ENCODE peak calls at places on chromosomes 16 and 17, in seven cellular contexts. One of them, this sample, is unnamed.

GRCh38 chr16:22373662-22374310 is 633 bp downstream of the CDR2 start:
- DNase-seq in neural progenitor cell: peak; percentile 77
- DNase-seq in A549: no peak
- DNase-seq in Peyer's patch: peak; percentile 76
- DNase-seq in A673: peak; percentile 47
- DNase-seq in body of pancreas: peak; percentile 75
- DNase-seq in PC-3: no peak
- DNase-seq in this sample: peak; percentile 36

GRCh38 chr17:43212641-43213490 is 1.2 kb downstream of the TMEM106A start:
- DNase-seq in Peyer's patch: no peak
- DNase-seq in A549: no peak
- DNase-seq in PC-3: no peak
- DNase-seq in A673: no peak
- DNase-seq in body of pancreas: peak; percentile 82
- DNase-seq in neural progenitor cell: no peak
- DNase-seq in this sample: peak; percentile 42

GRCh38 chr16:69762843-69763556 is 868 bp downstream of the WWP2 start:
- DNase-seq in Peyer's patch: no peak
- DNase-seq in body of pancreas: peak; percentile 30
- DNase-seq in PC-3: peak; percentile 21
- DNase-seq in A673: no peak
- DNase-seq in neural progenitor cell: peak; percentile 15
- DNase-seq in A549: no peak
- DNase-seq in this sample: peak; percentile 71

GRCh38 chr16:64202571-64202970 is 919.3 kb downstream of the CDH11 start:
- DNase-seq in A673: no peak
- DNase-seq in PC-3: no peak
- DNase-seq in A549: no peak
- DNase-seq in neural progenitor cell: no peak
- DNase-seq in Peyer's patch: no peak
- DNase-seq in body of pancreas: no peak
- DNase-seq in this sample: no peak

GRCh38 chr17:68356520-68356919 is 65.2 kb downstream of the ARSG start:
- DNase-seq in PC-3: no peak
- DNase-seq in Peyer's patch: peak; percentile 71
- DNase-seq in A673: no peak
- DNase-seq in neural progenitor cell: no peak
- DNase-seq in body of pancreas: no peak
- DNase-seq in A549: no peak
- DNase-seq in this sample: peak; percentile 69

GRCh38 chr16:49532873-49533272 is 159.3 kb downstream of the C16orf78 start:
- DNase-seq in neural progenitor cell: no peak
- DNase-seq in A673: no peak
- DNase-seq in PC-3: no peak
- DNase-seq in A549: no peak
- DNase-seq in body of pancreas: no peak
- DNase-seq in Peyer's patch: no peak
- DNase-seq in this sample: no peak

GRCh38 chr16:4521971-4522623 is 16.5 kb downstream of the CDIP1 start:
- DNase-seq in A673: peak; percentile 81
- DNase-seq in A549: no peak
- DNase-seq in neural progenitor cell: peak; percentile 54
- DNase-seq in PC-3: no peak
- DNase-seq in body of pancreas: peak; percentile 71
- DNase-seq in Peyer's patch: no peak
- DNase-seq in this sample: no peak

GRCh38 chr16:55009581-55009980 is 78.9 kb downstream of the IRX5 start:
- DNase-seq in A673: no peak
- DNase-seq in body of pancreas: no peak
- DNase-seq in neural progenitor cell: no peak
- DNase-seq in Peyer's patch: no peak
- DNase-seq in PC-3: no peak
- DNase-seq in A549: no peak
- DNase-seq in this sample: no peak

GRCh38 chr16:87552772-87553171 is 49.5 kb upstream of the JPH3 start:
- DNase-seq in body of pancreas: no peak
- DNase-seq in Peyer's patch: no peak
- DNase-seq in neural progenitor cell: no peak
- DNase-seq in A673: no peak
- DNase-seq in A549: no peak
- DNase-seq in PC-3: peak; percentile 36
- DNase-seq in this sample: no peak

GRCh38 chr16:85587763-85588474 is 25.2 kb upstream of the GSE1 start:
- DNase-seq in body of pancreas: no peak
- DNase-seq in A673: no peak
- DNase-seq in Peyer's patch: no peak
- DNase-seq in A549: no peak
- DNase-seq in neural progenitor cell: peak; percentile 50
- DNase-seq in PC-3: no peak
- DNase-seq in this sample: no peak

GRCh38 chr16:86664518-86665318 is 86.4 kb downstream of the FOXL1 start:
- DNase-seq in A673: no peak
- DNase-seq in PC-3: peak; percentile 91
- DNase-seq in Peyer's patch: peak; percentile 86
- DNase-seq in body of pancreas: no peak
- DNase-seq in A549: peak; percentile 67
- DNase-seq in neural progenitor cell: no peak
- DNase-seq in this sample: peak; percentile 96

GRCh38 chr16:56341656-56342397 is 83.5 kb downstream of the AMFR start:
- DNase-seq in A673: no peak
- DNase-seq in PC-3: no peak
- DNase-seq in body of pancreas: no peak
- DNase-seq in Peyer's patch: no peak
- DNase-seq in A549: no peak
- DNase-seq in neural progenitor cell: no peak
- DNase-seq in this sample: no peak

GRCh38 chr17:8673621-8674020 is 43.1 kb upstream of the MYH10 start:
- DNase-seq in body of pancreas: peak; percentile 36
- DNase-seq in A673: peak; percentile 95
- DNase-seq in A549: no peak
- DNase-seq in PC-3: no peak
- DNase-seq in neural progenitor cell: no peak
- DNase-seq in Peyer's patch: no peak
- DNase-seq in this sample: no peak

GRCh38 chr17:65278050-65278819 is 141.1 kb downstream of the RGS9 start:
- DNase-seq in A673: peak; percentile 78
- DNase-seq in PC-3: peak; percentile 79
- DNase-seq in A549: peak; percentile 87
- DNase-seq in neural progenitor cell: peak; percentile 88
- DNase-seq in Peyer's patch: peak; percentile 70
- DNase-seq in body of pancreas: peak; percentile 58
- DNase-seq in this sample: peak; percentile 66

GRCh38 chr16:79172306-79172705 is 428.2 kb downstream of the MAF start:
- DNase-seq in A673: no peak
- DNase-seq in A549: no peak
- DNase-seq in body of pancreas: no peak
- DNase-seq in Peyer's patch: no peak
- DNase-seq in neural progenitor cell: no peak
- DNase-seq in PC-3: no peak
- DNase-seq in this sample: no peak

GRCh38 chr17:64459284-64459747 is 10.4 kb downstream of the MILR1 start:
- DNase-seq in body of pancreas: no peak
- DNase-seq in neural progenitor cell: no peak
- DNase-seq in PC-3: peak; percentile 88
- DNase-seq in Peyer's patch: no peak
- DNase-seq in A549: no peak
- DNase-seq in A673: no peak
- DNase-seq in this sample: peak; percentile 57

GRCh38 chr16:73846292-73846849 is 450.2 kb upstream of the PSMD7 start:
- DNase-seq in A549: no peak
- DNase-seq in neural progenitor cell: peak; percentile 86
- DNase-seq in A673: peak; percentile 57
- DNase-seq in body of pancreas: no peak
- DNase-seq in Peyer's patch: no peak
- DNase-seq in PC-3: no peak
- DNase-seq in this sample: no peak

GRCh38 chr17:21271767-21272166 is 12.7 kb upstream of the MAP2K3 start:
- DNase-seq in body of pancreas: no peak
- DNase-seq in PC-3: no peak
- DNase-seq in A549: no peak
- DNase-seq in A673: no peak
- DNase-seq in Peyer's patch: no peak
- DNase-seq in neural progenitor cell: no peak
- DNase-seq in this sample: no peak

GRCh38 chr17:280901-281300 is 71.7 kb downstream of the RPH3AL start:
- DNase-seq in A673: no peak
- DNase-seq in body of pancreas: no peak
- DNase-seq in A549: no peak
- DNase-seq in PC-3: no peak
- DNase-seq in neural progenitor cell: no peak
- DNase-seq in Peyer's patch: peak; percentile 4
- DNase-seq in this sample: no peak

GRCh38 chr17:50872710-50873424 is 6.7 kb upstream of the TOB1 start:
- DNase-seq in Peyer's patch: no peak
- DNase-seq in body of pancreas: peak; percentile 75
- DNase-seq in A549: no peak
- DNase-seq in PC-3: no peak
- DNase-seq in neural progenitor cell: no peak
- DNase-seq in A673: no peak
- DNase-seq in this sample: no peak
- H3K4me3 ChIP-seq in Peyer's patch: no peak overlapping the region
- H3K4me3 ChIP-seq in body of pancreas: no peak overlapping the region
- H3K4me3 ChIP-seq in A549: no peak overlapping the region
- H3K4me3 ChIP-seq in PC-3: no peak overlapping the region
- H3K4me3 ChIP-seq in neural progenitor cell: no peak overlapping the region
- H3K4me3 ChIP-seq in A673: no peak overlapping the region
- H3K4me3 ChIP-seq in this sample: no peak overlapping the region

GRCh38 chr16:58125041-58125440 is 4.1 kb downstream of the CFAP20 start:
- DNase-seq in A549: no peak
- DNase-seq in A673: no peak
- DNase-seq in PC-3: no peak
- DNase-seq in Peyer's patch: no peak
- DNase-seq in neural progenitor cell: no peak
- DNase-seq in body of pancreas: no peak
- DNase-seq in this sample: no peak

GRCh38 chr16:58125781-58126335 is 3.3 kb downstream of the CFAP20 start:
- DNase-seq in Peyer's patch: no peak
- DNase-seq in body of pancreas: no peak
- DNase-seq in A673: no peak
- DNase-seq in A549: no peak
- DNase-seq in neural progenitor cell: no peak
- DNase-seq in PC-3: no peak
- DNase-seq in this sample: no peak

GRCh38 chr16:58126451-58126968 is 2.7 kb downstream of the CFAP20 start:
- DNase-seq in neural progenitor cell: no peak
- DNase-seq in PC-3: no peak
- DNase-seq in body of pancreas: no peak
- DNase-seq in Peyer's patch: no peak
- DNase-seq in A549: no peak
- DNase-seq in A673: no peak
- DNase-seq in this sample: no peak

GRCh38 chr16:58123896-58124600 is 5.1 kb downstream of the CFAP20 start:
- DNase-seq in neural progenitor cell: no peak
- DNase-seq in A549: no peak
- DNase-seq in body of pancreas: no peak
- DNase-seq in Peyer's patch: no peak
- DNase-seq in PC-3: no peak
- DNase-seq in A673: no peak
- DNase-seq in this sample: peak; percentile 78

DNA sequence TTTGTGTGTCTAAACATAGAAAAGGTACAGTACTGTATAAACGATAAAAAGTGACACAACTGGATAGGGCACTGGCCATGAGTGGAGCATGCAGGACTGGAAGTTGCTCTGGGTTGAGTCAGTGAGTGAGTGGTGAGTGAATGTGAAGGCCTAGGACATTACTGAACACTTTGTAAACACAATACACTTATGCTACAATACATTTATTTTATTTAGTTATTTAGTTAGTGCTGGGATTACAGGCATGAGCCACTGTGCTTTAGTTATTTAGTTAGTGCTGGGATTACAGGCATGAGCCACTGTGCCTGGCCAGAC is 4.6 kb downstream of the CFAP20 start:
- DNase-seq in neural progenitor cell: no peak
- DNase-seq in A673: no peak
- DNase-seq in body of pancreas: no peak
- DNase-seq in PC-3: peak; percentile 71
- DNase-seq in Peyer's patch: no peak
- DNase-seq in A549: no peak
- DNase-seq in this sample: no peak
- H3K27ac ChIP-seq in neural progenitor cell: no peak overlapping the region
- H3K27ac ChIP-seq in A673: no peak overlapping the region
- H3K27ac ChIP-seq in body of pancreas: no peak overlapping the region
- H3K27ac ChIP-seq in PC-3: no peak overlapping the region
- H3K27ac ChIP-seq in Peyer's patch: no peak overlapping the region
- H3K27ac ChIP-seq in A549: no peak overlapping the region
- H3K27ac ChIP-seq in this sample: no peak overlapping the region

GRCh38 chr17:82915697-82916027 is 75.8 kb upstream of the ZNF750 start:
- DNase-seq in body of pancreas: no peak
- DNase-seq in A549: no peak
- DNase-seq in neural progenitor cell: no peak
- DNase-seq in PC-3: no peak
- DNase-seq in Peyer's patch: no peak
- DNase-seq in A673: no peak
- DNase-seq in this sample: no peak
- H3K4me3 ChIP-seq in body of pancreas: no peak overlapping the region
- H3K4me3 ChIP-seq in A549: no peak overlapping the region
- H3K4me3 ChIP-seq in neural progenitor cell: no peak overlapping the region
- H3K4me3 ChIP-seq in PC-3: no peak overlapping the region
- H3K4me3 ChIP-seq in Peyer's patch: peak overlapping the region; percentile 12
- H3K4me3 ChIP-seq in A673: no peak overlapping the region
- H3K4me3 ChIP-seq in this sample: no peak overlapping the region

GRCh38 chr16:51408357-51408756 is 257.3 kb upstream of the SALL1 start:
- DNase-seq in Peyer's patch: no peak
- DNase-seq in neural progenitor cell: no peak
- DNase-seq in PC-3: peak; percentile 3
- DNase-seq in A549: peak; percentile 42
- DNase-seq in A673: no peak
- DNase-seq in body of pancreas: peak; percentile 38
- DNase-seq in this sample: peak; percentile 75

GRCh38 chr16:51407921-51408320 is 256.9 kb upstream of the SALL1 start:
- DNase-seq in A673: no peak
- DNase-seq in neural progenitor cell: no peak
- DNase-seq in A549: no peak
- DNase-seq in PC-3: no peak
- DNase-seq in body of pancreas: no peak
- DNase-seq in Peyer's patch: no peak
- DNase-seq in this sample: no peak

GRCh38 chr16:51409001-51409675 is 258.1 kb upstream of the SALL1 start:
- DNase-seq in Peyer's patch: no peak
- DNase-seq in A549: no peak
- DNase-seq in neural progenitor cell: no peak
- DNase-seq in A673: no peak
- DNase-seq in PC-3: no peak
- DNase-seq in body of pancreas: peak; percentile 33
- DNase-seq in this sample: no peak

GRCh38 chr16:51404386-51404785 is 253.3 kb upstream of the SALL1 start:
- DNase-seq in Peyer's patch: no peak
- DNase-seq in PC-3: no peak
- DNase-seq in A549: no peak
- DNase-seq in A673: no peak
- DNase-seq in neural progenitor cell: no peak
- DNase-seq in body of pancreas: no peak
- DNase-seq in this sample: no peak

DNA sequence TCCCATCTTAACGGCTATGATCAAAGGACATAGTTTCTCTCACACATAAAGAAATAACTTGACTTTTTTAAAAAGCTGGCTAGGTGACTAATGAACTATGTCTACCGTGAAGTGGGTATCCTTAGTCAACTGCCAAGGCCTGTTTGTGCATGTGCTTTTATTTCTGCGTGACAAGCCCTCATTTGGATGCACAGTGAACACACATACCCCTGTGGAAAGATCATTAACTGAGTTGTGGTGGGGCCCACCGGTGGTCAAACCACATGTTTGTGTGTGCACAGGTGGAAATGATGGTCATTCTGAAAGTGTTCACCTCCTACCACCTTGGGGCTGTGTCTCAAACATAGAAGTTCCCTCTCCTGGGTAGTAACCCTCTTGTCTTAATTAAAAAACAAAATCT is 256.1 kb upstream of the SALL1 start:
- DNase-seq in A673: no peak
- DNase-seq in A549: no peak
- DNase-seq in PC-3: no peak
- DNase-seq in Peyer's patch: no peak
- DNase-seq in neural progenitor cell: no peak
- DNase-seq in body of pancreas: no peak
- DNase-seq in this sample: no peak
- H3K27ac ChIP-seq in A673: no peak overlapping the region
- H3K27ac ChIP-seq in A549: peak overlapping the region; percentile 65
- H3K27ac ChIP-seq in PC-3: no peak overlapping the region
- H3K27ac ChIP-seq in Peyer's patch: no peak overlapping the region
- H3K27ac ChIP-seq in neural progenitor cell: no peak overlapping the region
- H3K27ac ChIP-seq in body of pancreas: peak overlapping the region; percentile 87
- H3K27ac ChIP-seq in this sample: no peak overlapping the region

This sample was measured in small intestine.